ENCODE peak calls at places on chromosomes 6 and 20, in seven cellular contexts. A is AG08395; S is left cardiac atrium; X is A673; G is NCI-H1092 treated with DMSO at 0.1 percent for 48 hours; Y is bronchial epithelial cell; Q is stimulated activated CD4-positive, alpha-beta T cell treated with anti-CD3 and anti-CD28 coated beads, Interleukin-4, amount 100 ng/mL, for 4 hours. J is an unnamed sample.

GRCh38 chr6:11536795-11537194 is 754 bp upstream of the TMEM170B start:
- DNase-seq in A (no peak), S (no peak), X (peak), G (no peak), Y (no peak), Q (no peak), J (no peak)

GRCh38 chr20:25486377-25486776 is 78.9 kb downstream of the GINS1 start:
- DNase-seq in A (peak), S (no peak), X (peak), G (no peak), Y (no peak), Q (no peak), J (no peak)

GRCh38 chr20:50399003-50399916 is 110.9 kb upstream of the PTPN1 start:
- DNase-seq in A (peak), S (peak), X (no peak), G (no peak), Y (no peak), Q (no peak), J (no peak)

GRCh38 chr6:3841066-3841454 is 8.1 kb upstream of the FAM50B start:
- DNase-seq in A (no peak), S (no peak), X (peak), G (no peak), Y (no peak), Q (no peak), J (no peak)

GRCh38 chr6:71226151-71226550 is 62.5 kb upstream of the OGFRL1 start:
- DNase-seq in A (no peak), S (no peak), X (no peak), G (no peak), Y (no peak), Q (no peak), J (no peak)

GRCh38 chr20:49610701-49611538 is 43.0 kb upstream of the PTGIS start:
- DNase-seq in A (peak), S (peak), X (peak), G (peak), Y (no peak), Q (peak), J (peak)

GRCh38 chr6:107576852-107577251 is 86.9 kb downstream of the SOBP start:
- DNase-seq in A (peak), S (no peak), X (no peak), G (no peak), Y (peak), Q (no peak), J (no peak)

GRCh38 chr20:24872291-24873014 is 76.6 kb upstream of the CST7 start:
- DNase-seq in A (no peak), S (no peak), X (no peak), G (peak), Y (no peak), Q (no peak), J (no peak)

GRCh38 chr6:69973138-69973537 is 106.8 kb downstream of the COL19A1 start:
- DNase-seq in A (no peak), S (no peak), X (no peak), G (no peak), Y (no peak), Q (no peak), J (no peak)

GRCh38 chr6:11366934-11367637 is 134.6 kb upstream of the NEDD9 start:
- DNase-seq in A (peak), S (no peak), X (no peak), G (no peak), Y (peak), Q (no peak), J (no peak)

GRCh38 chr20:44660506-44660905 is 9.0 kb upstream of the ADA start:
- DNase-seq in A (no peak), S (no peak), X (no peak), G (no peak), Y (peak), Q (no peak), J (no peak)

GRCh38 chr6:41732601-41733348 is 2.6 kb downstream of the TFEB start:
- DNase-seq in A (no peak), S (no peak), X (no peak), G (no peak), Y (no peak), Q (peak), J (peak)

GRCh38 chr20:22620342-22620741 is 36.0 kb upstream of the FOXA2 start:
- DNase-seq in A (no peak), S (no peak), X (no peak), G (no peak), Y (no peak), Q (no peak), J (no peak)

J was measured in activated T-helper 9 cell treated with anti-CD3 and anti-CD28 coated beads, Interleukin-2, amount 50 U/mL, for 16 hours.